ENCODE peak calls at places on chromosomes 7 and 10, in four cellular contexts. I is tibial artery, B is fibroblast of pulmonary artery, D is left lobe of liver. V is an unnamed sample.

GRCh38 chr7:156140896-156141295 is 328.6 kb upstream of the SHH start:
- DNase-seq in I (no peak), D (no peak), B (no peak), V (no peak)

GRCh38 chr7:116671681-116672595 is at the start of gene MET:
- DNase-seq in B (peak; percentile 73), D (peak; percentile 92), I (peak; percentile 81), V (peak; percentile 86)

GRCh38 chr7:66847879-66848810 is 72.9 kb upstream of the TMEM248 start:
- DNase-seq in I (no peak), D (no peak), B (peak; percentile 88), V (peak; percentile 88)

GRCh38 chr7:95213809-95214492 is 110.4 kb downstream of the PON1 start:
- DNase-seq in B (peak; percentile 55), D (no peak), I (peak; percentile 91), V (no peak)

GRCh38 chr10:61628199-61628874 is 34.4 kb upstream of the CABCOCO1 start:
- DNase-seq in D (no peak), I (no peak), B (peak; percentile 67), V (no peak)

GRCh38 chr10:112926906-112927688 is 22.9 kb upstream of the TCF7L2 start:
- DNase-seq in I (peak; percentile 58), B (no peak), D (no peak), V (no peak)

GRCh38 chr7:43215061-43215460 is 102.6 kb downstream of the HECW1 start:
- DNase-seq in D (no peak), B (no peak), I (no peak), V (no peak)

GRCh38 chr7:42750142-42750541 is 161.7 kb downstream of the C7orf25 start:
- DNase-seq in I (no peak), D (no peak), B (no peak), V (no peak)

GRCh38 chr7:156943091-156944041 is 6.1 kb upstream of the NOM1 start:
- DNase-seq in B (no peak), I (no peak), D (no peak), V (no peak)

GRCh38 chr7:138097064-138097741 is 20.9 kb downstream of the AKR1D1 start:
- DNase-seq in I (no peak), B (peak; percentile 60), D (no peak), V (peak; percentile 6)

GRCh38 chr10:17607603-17608332 is 9.4 kb downstream of the HACD1 start:
- DNase-seq in I (no peak), D (no peak), B (peak; percentile 76), V (peak; percentile 69)

GRCh38 chr10:96298362-96298761 is 5.9 kb upstream of the DNTT start:
- DNase-seq in D (no peak), B (no peak), I (no peak), V (no peak)

GRCh38 chr10:89357096-89357495 is 20.8 kb upstream of the IFIT1B start:
- DNase-seq in B (no peak), D (no peak), I (no peak), V (no peak)

GRCh38 chr7:22814261-22815208 is 8.1 kb downstream of the TOMM7 start:
- DNase-seq in B (peak; percentile 47), D (no peak), I (no peak), V (no peak)

GRCh38 chr10:53209941-53210611 is 437.5 kb upstream of the MBL2 start:
- DNase-seq in I (no peak), D (no peak), B (peak; percentile 24), V (peak; percentile 51)

GRCh38 chr10:92131271-92131820 is 159.5 kb downstream of the CPEB3 start:
- DNase-seq in B (no peak), I (no peak), D (no peak), V (no peak)

GRCh38 chr7:129875745-129876411 is 76.9 kb downstream of the UBE2H start:
- DNase-seq in B (peak; percentile 64), D (no peak), I (no peak), V (peak; percentile 27)

GRCh38 chr7:47474937-47475879 is 106.7 kb downstream of the TNS3 start:
- DNase-seq in B (peak; percentile 95), I (peak; percentile 95), D (peak; percentile 93), V (peak; percentile 54)

GRCh38 chr7:148485618-148486017 is 104.9 kb upstream of the C7orf33 start:
- DNase-seq in I (no peak), D (no peak), B (no peak), V (no peak)

GRCh38 chr7:37643876-37644275 is 39.7 kb upstream of the GPR141 start:
- DNase-seq in I (no peak), D (no peak), B (no peak), V (peak; percentile 5)

GRCh38 chr10:23755557-23755956 is 316.7 kb downstream of the OTUD1 start:
- DNase-seq in I (no peak), D (no peak), B (no peak), V (no peak)

GRCh38 chr7:158963780-158964222 is 107.4 kb downstream of the DYNC2I1 start:
- DNase-seq in D (peak; percentile 77), I (no peak), B (no peak), V (no peak)

GRCh38 chr10:123772645-123773508 is 106.7 kb downstream of the GPR26 start:
- DNase-seq in D (no peak), I (no peak), B (no peak), V (no peak)

GRCh38 chr7:50629238-50629901 is 64.2 kb upstream of the DDC start:
- DNase-seq in I (peak; percentile 54), B (no peak), D (no peak), V (no peak)

GRCh38 chr7:141158562-141158961 is 84.7 kb downstream of the TMEM178B start:
- DNase-seq in D (no peak), B (peak; percentile 50), I (no peak), V (no peak)